ENCODE peak calls at places on chromosome 4, in five cellular contexts. One of them, this sample, is unnamed.

GRCh38 chr4:100246697-100247096 is 56.4 kb upstream of the DDIT4L start:
- DNase-seq in mesenchymal stem cell: no peak
- DNase-seq in neuronal stem cell: no peak
- DNase-seq in H9: no peak
- DNase-seq in IMR-90: no peak
- DNase-seq in this sample: peak

GRCh38 chr4:82890602-82890912 is 396 bp downstream of the SEC31A start:
- DNase-seq in mesenchymal stem cell: no peak
- DNase-seq in neuronal stem cell: no peak
- DNase-seq in H9: no peak
- DNase-seq in IMR-90: no peak
- DNase-seq in this sample: no peak

GRCh38 chr4:72375050-72375736 is 193.8 kb downstream of the ADAMTS3 start:
- DNase-seq in mesenchymal stem cell: peak
- DNase-seq in neuronal stem cell: no peak
- DNase-seq in H9: no peak
- DNase-seq in IMR-90: peak
- DNase-seq in this sample: peak

GRCh38 chr4:11590132-11590531 is 161.4 kb upstream of the HS3ST1 start:
- DNase-seq in mesenchymal stem cell: peak
- DNase-seq in neuronal stem cell: no peak
- DNase-seq in H9: no peak
- DNase-seq in IMR-90: peak
- DNase-seq in this sample: no peak

GRCh38 chr4:169745291-169745690 is 12.5 kb downstream of the HPF1 start:
- DNase-seq in mesenchymal stem cell: peak
- DNase-seq in neuronal stem cell: no peak
- DNase-seq in H9: no peak
- DNase-seq in IMR-90: peak
- DNase-seq in this sample: no peak

GRCh38 chr4:106893903-106894302 is 142.2 kb downstream of the DKK2 start:
- DNase-seq in mesenchymal stem cell: no peak
- DNase-seq in neuronal stem cell: no peak
- DNase-seq in H9: no peak
- DNase-seq in IMR-90: no peak
- DNase-seq in this sample: no peak

GRCh38 chr4:56348582-56348981 is 38.7 kb downstream of the AASDH start:
- DNase-seq in mesenchymal stem cell: no peak
- DNase-seq in neuronal stem cell: no peak
- DNase-seq in H9: peak
- DNase-seq in IMR-90: no peak
- DNase-seq in this sample: no peak

GRCh38 chr4:159837071-159837470 is 734.2 kb downstream of the RAPGEF2 start:
- DNase-seq in mesenchymal stem cell: no peak
- DNase-seq in neuronal stem cell: no peak
- DNase-seq in H9: no peak
- DNase-seq in IMR-90: no peak
- DNase-seq in this sample: no peak

DNA sequence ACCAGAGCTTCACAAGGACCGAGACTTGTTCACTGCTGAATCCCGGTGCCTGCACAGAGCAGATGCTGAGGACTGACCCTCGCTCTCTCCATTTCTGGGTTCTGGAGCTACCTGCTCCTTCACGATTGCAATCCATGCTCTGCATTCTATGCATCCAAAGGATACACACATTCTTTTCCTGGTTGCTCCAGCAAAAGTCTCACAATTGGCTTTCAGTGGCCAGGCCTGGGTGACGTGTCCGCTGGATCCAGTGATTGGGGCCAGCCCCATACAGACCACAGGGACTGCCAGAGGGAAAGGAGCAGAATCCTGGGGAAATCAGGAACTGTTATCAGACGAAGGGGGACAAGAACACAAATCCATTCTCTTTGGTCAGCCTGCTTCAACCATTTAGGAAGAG is 14.9 kb upstream of the CDKN2AIP start:
- DNase-seq in mesenchymal stem cell: no peak
- DNase-seq in neuronal stem cell: no peak
- DNase-seq in H9: peak
- DNase-seq in IMR-90: no peak
- DNase-seq in this sample: no peak
- H3K18ac ChIP-seq in mesenchymal stem cell: no peak
- H3K18ac ChIP-seq in neuronal stem cell: no peak
- H3K18ac ChIP-seq in H9: no peak
- H3K18ac ChIP-seq in IMR-90: no peak
- H3K18ac ChIP-seq in this sample: no peak

GRCh38 chr4:77917075-77917474 is 54.4 kb downstream of the MRPL1 start:
- DNase-seq in mesenchymal stem cell: no peak
- DNase-seq in neuronal stem cell: no peak
- DNase-seq in H9: no peak
- DNase-seq in IMR-90: no peak
- DNase-seq in this sample: no peak

GRCh38 chr4:77917601-77918000 is 55.0 kb downstream of the MRPL1 start:
- DNase-seq in mesenchymal stem cell: no peak
- DNase-seq in neuronal stem cell: no peak
- DNase-seq in H9: no peak
- DNase-seq in IMR-90: no peak
- DNase-seq in this sample: no peak

GRCh38 chr4:77920371-77920770 is 57.7 kb downstream of the MRPL1 start:
- DNase-seq in mesenchymal stem cell: no peak
- DNase-seq in neuronal stem cell: no peak
- DNase-seq in H9: no peak
- DNase-seq in IMR-90: no peak
- DNase-seq in this sample: no peak

GRCh38 chr4:77921701-77922100 is 59.1 kb downstream of the MRPL1 start:
- DNase-seq in mesenchymal stem cell: peak
- DNase-seq in neuronal stem cell: no peak
- DNase-seq in H9: no peak
- DNase-seq in IMR-90: peak
- DNase-seq in this sample: peak

GRCh38 chr4:77922158-77923094 is 59.8 kb downstream of the MRPL1 start:
- DNase-seq in mesenchymal stem cell: no peak
- DNase-seq in neuronal stem cell: no peak
- DNase-seq in H9: no peak
- DNase-seq in IMR-90: peak
- DNase-seq in this sample: no peak
- H3K4me2 ChIP-seq in mesenchymal stem cell: no peak
- H3K4me2 ChIP-seq in neuronal stem cell: no peak
- H3K4me2 ChIP-seq in H9: no peak
- H3K4me2 ChIP-seq in IMR-90: peak
- H3K4me2 ChIP-seq in this sample: no peak

GRCh38 chr4:52932586-52933482 is 70.7 kb downstream of the RASL11B start:
- DNase-seq in mesenchymal stem cell: no peak
- DNase-seq in neuronal stem cell: no peak
- DNase-seq in H9: no peak
- DNase-seq in IMR-90: peak
- DNase-seq in this sample: no peak

GRCh38 chr4:52939325-52939724 is 77.2 kb downstream of the RASL11B start:
- DNase-seq in mesenchymal stem cell: no peak
- DNase-seq in neuronal stem cell: no peak
- DNase-seq in H9: no peak
- DNase-seq in IMR-90: peak
- DNase-seq in this sample: no peak

GRCh38 chr4:52936729-52937128 is 74.6 kb downstream of the RASL11B start:
- DNase-seq in mesenchymal stem cell: no peak
- DNase-seq in neuronal stem cell: no peak
- DNase-seq in H9: no peak
- DNase-seq in IMR-90: no peak
- DNase-seq in this sample: no peak

GRCh38 chr4:52937829-52938228 is 75.7 kb downstream of the RASL11B start:
- DNase-seq in mesenchymal stem cell: no peak
- DNase-seq in neuronal stem cell: no peak
- DNase-seq in H9: no peak
- DNase-seq in IMR-90: no peak
- DNase-seq in this sample: no peak

GRCh38 chr4:52935317-52935716 is 73.2 kb downstream of the RASL11B start:
- DNase-seq in mesenchymal stem cell: no peak
- DNase-seq in neuronal stem cell: no peak
- DNase-seq in H9: no peak
- DNase-seq in IMR-90: no peak
- DNase-seq in this sample: peak
- H2AFZ ChIP-seq in mesenchymal stem cell: no peak
- H2AFZ ChIP-seq in neuronal stem cell: no peak
- H2AFZ ChIP-seq in H9: no peak
- H2AFZ ChIP-seq in IMR-90: no peak
- H2AFZ ChIP-seq in this sample: no peak

GRCh38 chr4:24262616-24263015 is 321.7 kb downstream of the DHX15 start:
- DNase-seq in mesenchymal stem cell: peak
- DNase-seq in neuronal stem cell: no peak
- DNase-seq in H9: no peak
- DNase-seq in IMR-90: no peak
- DNase-seq in this sample: no peak

GRCh38 chr4:24266014-24266413 is 318.3 kb downstream of the DHX15 start:
- DNase-seq in mesenchymal stem cell: no peak
- DNase-seq in neuronal stem cell: no peak
- DNase-seq in H9: no peak
- DNase-seq in IMR-90: no peak
- DNase-seq in this sample: no peak

GRCh38 chr4:24262084-24262483 is 322.3 kb downstream of the DHX15 start:
- DNase-seq in mesenchymal stem cell: no peak
- DNase-seq in neuronal stem cell: no peak
- DNase-seq in H9: no peak
- DNase-seq in IMR-90: no peak
- DNase-seq in this sample: no peak

GRCh38 chr4:24266951-24267577 is 317.3 kb downstream of the DHX15 start:
- DNase-seq in mesenchymal stem cell: no peak
- DNase-seq in neuronal stem cell: no peak
- DNase-seq in H9: no peak
- DNase-seq in IMR-90: peak
- DNase-seq in this sample: peak
- H3K18ac ChIP-seq in mesenchymal stem cell: no peak
- H3K18ac ChIP-seq in neuronal stem cell: no peak
- H3K18ac ChIP-seq in H9: no peak
- H3K18ac ChIP-seq in IMR-90: peak
- H3K18ac ChIP-seq in this sample: no peak

DNA sequence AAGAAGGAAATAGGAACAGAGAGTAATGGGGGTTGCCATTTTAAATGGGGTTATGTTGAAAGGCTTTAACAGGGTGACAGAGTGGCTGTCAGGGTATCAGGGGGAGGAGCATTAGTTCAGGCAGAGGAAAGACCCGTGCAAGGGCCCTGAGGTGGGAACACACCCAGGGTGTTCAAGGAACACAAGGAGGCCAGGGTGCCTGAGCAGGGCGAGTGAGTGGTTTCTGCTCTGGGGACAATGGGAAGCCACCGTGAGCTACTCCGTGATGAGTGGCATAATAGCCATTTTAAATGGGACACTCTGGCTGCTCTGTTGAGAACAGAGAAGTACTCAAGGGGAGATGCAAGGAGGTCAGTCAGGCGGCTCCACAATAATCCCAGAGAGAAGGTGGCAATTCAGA is 4.5 kb downstream of the EVC2 start:
- DNase-seq in mesenchymal stem cell: no peak
- DNase-seq in neuronal stem cell: no peak
- DNase-seq in H9: no peak
- DNase-seq in IMR-90: no peak
- DNase-seq in this sample: no peak
- H3K4me2 ChIP-seq in mesenchymal stem cell: no peak
- H3K4me2 ChIP-seq in neuronal stem cell: no peak
- H3K4me2 ChIP-seq in H9: no peak
- H3K4me2 ChIP-seq in IMR-90: no peak
- H3K4me2 ChIP-seq in this sample: no peak

GRCh38 chr4:163395055-163395454 is 51.4 kb downstream of the NPY5R start:
- DNase-seq in mesenchymal stem cell: peak
- DNase-seq in neuronal stem cell: no peak
- DNase-seq in H9: no peak
- DNase-seq in IMR-90: peak
- DNase-seq in this sample: peak
- H2AFZ ChIP-seq in mesenchymal stem cell: no peak
- H2AFZ ChIP-seq in neuronal stem cell: peak
- H2AFZ ChIP-seq in H9: no peak
- H2AFZ ChIP-seq in IMR-90: no peak
- H2AFZ ChIP-seq in this sample: no peak

GRCh38 chr4:173168396-173169177 is at the start of gene GALNT7:
- DNase-seq in mesenchymal stem cell: peak
- DNase-seq in neuronal stem cell: peak
- DNase-seq in H9: peak
- DNase-seq in IMR-90: peak
- DNase-seq in this sample: peak

GRCh38 chr4:173171098-173171497 is 2.5 kb downstream of the GALNT7 start:
- DNase-seq in mesenchymal stem cell: peak
- DNase-seq in neuronal stem cell: no peak
- DNase-seq in H9: no peak
- DNase-seq in IMR-90: peak
- DNase-seq in this sample: peak

GRCh38 chr4:173169178-173169427 is 492 bp downstream of the GALNT7 start:
- DNase-seq in mesenchymal stem cell: no peak
- DNase-seq in neuronal stem cell: no peak
- DNase-seq in H9: no peak
- DNase-seq in IMR-90: no peak
- DNase-seq in this sample: no peak

GRCh38 chr4:173170210-173170778 is 1.7 kb downstream of the GALNT7 start:
- DNase-seq in mesenchymal stem cell: peak
- DNase-seq in neuronal stem cell: no peak
- DNase-seq in H9: no peak
- DNase-seq in IMR-90: no peak
- DNase-seq in this sample: no peak

DNA sequence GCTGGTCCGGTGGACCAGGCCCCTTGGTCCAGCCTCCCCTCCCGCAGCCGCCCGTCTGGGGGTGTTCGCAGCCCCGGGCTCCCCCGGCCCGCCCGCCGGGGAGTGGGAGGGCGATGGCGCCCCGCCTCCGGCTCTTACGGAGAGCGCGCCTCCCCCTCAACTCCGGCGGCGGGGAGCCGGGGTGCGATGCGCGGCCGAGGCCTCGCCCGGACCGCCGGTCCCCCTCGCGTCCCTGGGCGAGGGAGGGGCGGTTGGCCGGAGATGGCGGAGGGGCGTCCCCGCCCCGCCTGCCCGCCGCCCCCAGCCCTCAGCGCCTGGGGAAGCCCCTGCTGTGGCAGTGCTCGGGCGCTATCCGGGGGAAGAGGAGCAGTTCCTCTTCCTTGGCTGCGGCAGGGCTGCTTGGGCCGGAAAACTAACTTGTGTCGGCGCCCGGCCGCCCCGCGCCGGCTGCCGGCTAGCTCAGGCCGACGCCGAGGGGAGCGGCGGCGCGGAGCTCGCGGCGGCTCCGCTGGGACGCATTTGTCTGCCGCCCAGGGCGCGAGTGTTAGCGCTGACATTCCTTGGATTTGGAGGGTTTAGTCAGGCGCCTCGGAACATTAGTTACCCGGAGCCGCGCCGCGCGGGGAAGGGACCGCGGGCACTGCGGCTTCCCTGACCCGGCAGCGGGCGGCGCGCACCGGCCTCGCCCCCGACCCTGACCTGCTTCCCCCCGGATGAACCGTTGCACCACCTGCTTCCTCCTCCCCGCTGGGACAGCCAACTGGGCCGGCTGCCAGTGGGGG is 1.0 kb downstream of the GALNT7 start:
- DNase-seq in mesenchymal stem cell: peak
- DNase-seq in neuronal stem cell: peak
- DNase-seq in H9: peak
- DNase-seq in IMR-90: peak
- DNase-seq in this sample: peak
- H3K18ac ChIP-seq in mesenchymal stem cell: peak
- H3K18ac ChIP-seq in neuronal stem cell: peak
- H3K18ac ChIP-seq in H9: no peak
- H3K18ac ChIP-seq in IMR-90: no peak
- H3K18ac ChIP-seq in this sample: peak